ENCODE peak calls at places on chromosomes 7 and 10, in ten cellular contexts. B is cardiac muscle cell, T is lower lobe of right lung, G is left lung, Y is heart left ventricle, Z is bronchial epithelial cell, E is esophagus squamous epithelium, I is sigmoid colon, D is fibroblast of lung, O is stomach. W is an unnamed sample. For H3K27me3, the result is how much of the 10 kb centered on the place peaks cover.

GRCh38 chr7:148711191-148712102 is 12.7 kb downstream of the CUL1 start:
- DNase-seq in D (no peak), Y (no peak), I (no peak), E (no peak), B (no peak), Z (no peak), G (no peak), O (no peak), T (no peak), W (no peak)

GRCh38 chr10:93437000-93437945 is 44.9 kb downstream of the MYOF start:
- DNase-seq in Z (peak), G (peak), E (no peak), D (peak), B (peak), I (peak), O (peak), Y (peak), T (peak), W (peak)

GRCh38 chr10:123962756-123963469 is 71.3 kb upstream of the CPXM2 start:
- DNase-seq in O (no peak), Z (no peak), I (peak), Y (no peak), T (no peak), B (no peak), G (no peak), E (no peak), D (no peak), W (no peak)

GRCh38 chr10:13707156-13707881 is 120.6 kb downstream of the PRPF18 start:
- DNase-seq in B (peak), T (peak), D (peak), Z (peak), Y (peak), I (peak), G (peak), O (peak), E (no peak), W (peak)

GRCh38 chr7:139930286-139930965 is 101.4 kb downstream of the TBXAS1 start:
- DNase-seq in I (no peak), G (no peak), T (no peak), B (no peak), O (no peak), D (no peak), Z (no peak), Y (no peak), E (no peak), W (no peak)

GRCh38 chr7:44969701-44970494 is 8.9 kb downstream of the MYO1G start:
- DNase-seq in O (no peak), T (no peak), B (no peak), E (no peak), I (peak), Z (no peak), G (no peak), D (no peak), Y (no peak), W (no peak)

GRCh38 chr10:98361131-98361633 is 53.8 kb downstream of the PYROXD2 start:
- DNase-seq in T (peak), G (peak), B (peak), D (peak), O (peak), Y (peak), Z (peak), E (peak), I (peak), W (peak)

GRCh38 chr7:6278749-6279310 is 6.4 kb upstream of the CYTH3 start:
- DNase-seq in O (no peak), Y (no peak), T (no peak), G (no peak), D (peak), B (no peak), Z (no peak), I (peak), E (no peak), W (no peak)

GRCh38 chr10:122010405-122011050 is 21.6 kb downstream of the TACC2 start:
- DNase-seq in G (no peak), E (no peak), D (peak), B (peak), I (no peak), Z (no peak), Y (no peak), O (no peak), T (no peak), W (no peak)

GRCh38 chr10:43197834-43198681 is 59.8 kb downstream of the CSGALNACT2 start:
- DNase-seq in E (no peak), G (peak), T (peak), Y (no peak), I (peak), O (peak), D (no peak), Z (no peak), B (peak), W (no peak)

GRCh38 chr7:125924037-125924436 is 994.4 kb upstream of the POT1 start:
- DNase-seq in G (no peak), E (no peak), O (no peak), Z (no peak), Y (no peak), D (no peak), B (no peak), T (no peak), I (no peak), W (no peak)

GRCh38 chr7:134355925-134356324 is 39.2 kb upstream of the SLC35B4 start:
- DNase-seq in O (peak), Y (peak), T (peak), Z (no peak), G (peak), I (no peak), D (peak), B (peak), E (no peak), W (peak)

GRCh38 chr10:84140036-84140379 is 699 bp downstream of the GHITM start:
- DNase-seq in G (peak), I (no peak), D (peak), Z (no peak), T (no peak), O (no peak), Y (no peak), B (peak), E (no peak), W (no peak)

GRCh38 chr7:69088185-69088584 is 510.1 kb upstream of the AUTS2 start:
- DNase-seq in O (no peak), I (no peak), E (no peak), Z (no peak), G (no peak), Y (no peak), B (no peak), D (no peak), T (no peak), W (no peak)

GRCh38 chr10:74824184-74825032 is 2.0 kb upstream of the KAT6B start:
- DNase-seq in Y (no peak), O (no peak), D (peak), Z (no peak), T (no peak), B (peak), G (no peak), I (no peak), E (no peak), W (peak)

GRCh38 chr10:126576336-126576735 is 94.2 kb downstream of the C10orf90 start:
- DNase-seq in O (no peak), T (no peak), Y (no peak), D (peak), G (no peak), Z (peak), E (no peak), B (peak), I (no peak), W (no peak)

GRCh38 chr10:35322636-35323035 is 13.7 kb upstream of the CCNY start:
- DNase-seq in E (no peak), Y (no peak), D (no peak), Z (no peak), I (no peak), T (no peak), O (no peak), B (no peak), G (no peak), W (no peak)

GRCh38 chr10:131819241-131820072 is 81.4 kb upstream of the PPP2R2D start:
- DNase-seq in E (no peak), G (peak), D (no peak), Z (no peak), O (peak), I (no peak), Y (no peak), B (no peak), T (peak), W (no peak)

GRCh38 chr10:72072639-72073038 is 15.7 kb downstream of the SPOCK2 start:
- DNase-seq in E (no peak), D (no peak), Z (no peak), Y (no peak), O (no peak), I (no peak), B (no peak), T (peak), G (no peak), W (no peak)

GRCh38 chr7:70116867-70117266 is 518.6 kb downstream of the AUTS2 start:
- DNase-seq in O (no peak), Z (no peak), Y (no peak), G (no peak), E (no peak), T (no peak), I (no peak), D (no peak), B (no peak), W (no peak)

GRCh38 chr10:72261323-72262018 is 12.3 kb upstream of the DDIT4 start:
- DNase-seq in E (no peak), I (no peak), B (no peak), G (no peak), O (peak), T (no peak), Z (peak), D (no peak), Y (no peak), W (no peak)

GRCh38 chr7:85564861-85565630 is 378.2 kb upstream of the SEMA3D start:
- DNase-seq in G (no peak), Z (no peak), D (peak), I (no peak), Y (no peak), B (peak), T (no peak), O (no peak), E (no peak), W (no peak)

GRCh38 chr10:101687088-101687487 is 7.9 kb downstream of the FBXW4 start:
- DNase-seq in I (no peak), Y (no peak), B (no peak), O (no peak), G (no peak), D (no peak), T (no peak), E (no peak), Z (no peak), W (no peak)

GRCh38 chr10:124389613-124390361 is 28.9 kb downstream of the OAT start:
- DNase-seq in I (peak), G (no peak), O (no peak), Y (no peak), T (no peak), Z (no peak), D (no peak), E (no peak), B (no peak), W (no peak)

GRCh38 chr10:92914478-92915066 is 66.3 kb downstream of the EXOC6 start:
- DNase-seq in E (no peak), O (peak), T (no peak), I (no peak), Y (peak), D (peak), Z (peak), G (no peak), B (peak), W (no peak)

GRCh38 chr10:113290137-113290536 is 262.7 kb upstream of the HABP2 start:
- DNase-seq in I (no peak), O (no peak), Z (no peak), E (no peak), D (no peak), G (no peak), B (no peak), Y (no peak), T (no peak), W (no peak)

GRCh38 chr10:94370501-94370900 is 7.8 kb upstream of the NOC3L start:
- DNase-seq in T (no peak), E (no peak), B (no peak), Y (no peak), G (no peak), O (no peak), D (no peak), I (no peak), Z (no peak), W (no peak)

GRCh38 chr10:122263971-122264370 is 7.1 kb upstream of the BTBD16 start:
- DNase-seq in Y (no peak), Z (peak), I (peak), T (no peak), G (no peak), O (no peak), D (peak), B (peak), E (no peak), W (no peak)

GRCh38 chr7:27154901-27155815 is 1.3 kb downstream of the HOXA7 start:
- DNase-seq in T (no peak), G (peak), E (no peak), D (no peak), B (no peak), Y (no peak), O (peak), I (peak), Z (peak), W (no peak)
- H3K27me3 ChIP-seq in T (half or more), G (half or more), E (under half), D (under half), B (half or more), Y (half or more), O (half or more), I (under half), Z (half or more), W (half or more)

GRCh38 chr10:78549536-78549935 is 515.9 kb downstream of the RPS24 start:
- DNase-seq in I (no peak), Z (no peak), G (no peak), T (no peak), Y (no peak), B (no peak), D (no peak), O (no peak), E (no peak), W (no peak)

GRCh38 chr10:78548369-78548985 is 514.8 kb downstream of the RPS24 start:
- DNase-seq in I (no peak), O (no peak), D (no peak), E (no peak), G (no peak), Z (no peak), B (no peak), T (no peak), Y (no peak), W (no peak)

GRCh38 chr10:78550716-78551115 is 517.1 kb downstream of the RPS24 start:
- DNase-seq in T (no peak), G (no peak), E (no peak), O (no peak), I (no peak), B (no peak), Y (no peak), D (no peak), Z (no peak), W (no peak)

GRCh38 chr10:78551184-78552005 is 517.4 kb upstream of the ZMIZ1 start:
- DNase-seq in T (no peak), O (no peak), D (no peak), G (no peak), Y (no peak), I (no peak), Z (no peak), B (no peak), E (no peak), W (no peak)

GRCh38 chr10:78550090-78550489 is 516.4 kb downstream of the RPS24 start:
- DNase-seq in Y (no peak), Z (no peak), T (no peak), G (no peak), E (no peak), O (no peak), I (no peak), B (no peak), D (no peak), W (no peak)
- H3K27me3 ChIP-seq in Y (under half), Z (under half), T (under half), G (under half), E (under half), O (under half), I (under half), B (under half), D (under half), W (under half)

GRCh38 chr7:8441602-8442294 is 8.3 kb downstream of the NXPH1 start:
- DNase-seq in O (no peak), G (no peak), D (no peak), E (no peak), T (no peak), Y (no peak), Z (no peak), B (no peak), I (no peak), W (no peak)

GRCh38 chr7:8442295-8442813 is 8.9 kb downstream of the NXPH1 start:
- DNase-seq in B (no peak), G (no peak), T (no peak), D (no peak), E (no peak), Y (no peak), O (no peak), Z (no peak), I (no peak), W (no peak)

GRCh38 chr7:8442814-8443304 is 9.4 kb downstream of the NXPH1 start:
- DNase-seq in B (peak), O (peak), D (peak), Y (peak), T (peak), G (peak), Z (peak), I (no peak), E (no peak), W (peak)

GRCh38 chr7:8441106-8441590 is 7.7 kb downstream of the NXPH1 start:
- DNase-seq in B (no peak), Z (no peak), G (no peak), Y (no peak), D (no peak), O (no peak), I (no peak), E (no peak), T (no peak), W (no peak)

GRCh38 chr7:8440670-8441069 is 7.3 kb downstream of the NXPH1 start:
- DNase-seq in T (no peak), O (no peak), G (no peak), Y (no peak), I (no peak), D (no peak), B (no peak), Z (no peak), E (no peak), W (no peak)
- H3K27me3 ChIP-seq in T (half or more), O (half or more), G (half or more), Y (half or more), I (under half), D (under half), B (half or more), Z (under half), E (under half), W (half or more)

GRCh38 chr10:104734408-104734807 is 93.3 kb downstream of the SORCS3 start:
- DNase-seq in E (no peak), I (no peak), Z (peak), B (no peak), G (no peak), Y (no peak), D (no peak), T (no peak), O (no peak), W (no peak)
- H3K27me3 ChIP-seq in E (under half), I (under half), Z (under half), B (under half), G (under half), Y (under half), D (under half), T (under half), O (under half), W (under half)

GRCh38 chr10:48792121-48792520 is 107.4 kb downstream of the WDFY4 start:
- DNase-seq in E (no peak), G (no peak), I (no peak), B (no peak), O (no peak), Y (no peak), D (no peak), T (no peak), Z (no peak), W (no peak)
- H3K27me3 ChIP-seq in E (under half), G (under half), I (under half), B (under half), O (under half), Y (under half), D (under half), T (under half), Z (under half), W (under half)

GRCh38 chr7:12947465-12947864 is 260.0 kb downstream of the ARL4A start:
- DNase-seq in O (no peak), Y (no peak), G (no peak), I (no peak), E (no peak), B (no peak), T (no peak), D (no peak), Z (no peak), W (no peak)
- H3K27me3 ChIP-seq in O (under half), Y (under half), G (under half), I (under half), E (under half), B (under half), T (under half), D (under half), Z (under half), W (under half)

GRCh38 chr10:103745264-103746247 is 109.8 kb downstream of the SH3PXD2A start:
- DNase-seq in T (no peak), B (no peak), E (no peak), I (no peak), G (no peak), O (no peak), D (no peak), Y (peak), Z (peak), W (no peak)
- H3K27me3 ChIP-seq in T (under half), B (under half), E (under half), I (under half), G (under half), O (under half), D (under half), Y (under half), Z (under half), W (under half)

DNA sequence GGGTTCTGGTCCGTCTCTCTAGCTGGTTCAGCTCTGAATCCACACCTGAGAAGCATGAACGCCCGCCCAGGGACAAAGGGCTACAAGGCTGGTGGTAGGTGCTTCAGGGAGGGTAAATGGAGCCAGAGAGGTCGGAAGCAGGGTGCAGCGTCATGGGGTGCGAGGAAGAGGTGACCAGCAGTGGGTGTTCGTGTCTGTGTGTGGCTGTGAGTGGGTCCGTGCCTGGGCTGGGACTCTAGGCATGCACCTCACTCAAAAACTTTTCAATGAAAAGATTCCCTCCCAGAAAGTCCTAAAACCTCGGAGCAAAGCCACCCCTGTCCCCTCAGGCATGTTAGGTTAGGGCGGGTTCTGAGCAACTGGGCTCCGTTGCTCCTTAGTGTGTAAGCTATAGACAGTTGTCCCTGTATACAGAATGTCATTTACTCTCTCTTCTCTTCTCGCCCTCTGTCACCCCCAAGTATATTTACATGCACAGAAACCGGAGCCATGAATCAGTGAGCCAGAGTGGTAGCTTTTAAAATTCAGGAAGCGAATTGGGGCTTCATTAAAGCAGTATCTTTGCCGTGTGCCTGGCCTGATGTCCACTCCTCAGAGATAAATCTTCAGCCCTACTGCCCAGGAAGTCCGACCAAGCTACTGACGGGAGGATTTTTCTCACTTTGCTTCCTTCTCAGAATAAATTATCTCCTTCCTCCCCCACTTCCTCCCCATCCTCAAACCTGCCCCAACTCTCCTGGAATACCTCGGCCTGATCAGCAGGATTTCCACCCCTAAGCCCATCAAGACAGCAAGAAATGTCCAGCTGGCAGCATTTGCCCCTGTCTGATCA is 12.2 kb upstream of the GATA3 start:
- DNase-seq in T (no peak), D (no peak), B (no peak), I (no peak), E (no peak), O (no peak), Y (no peak), Z (no peak), G (no peak), W (no peak)
- H3K27me3 ChIP-seq in T (half or more), D (half or more), B (half or more), I (half or more), E (under half), O (half or more), Y (half or more), Z (half or more), G (half or more), W (half or more)

DNA sequence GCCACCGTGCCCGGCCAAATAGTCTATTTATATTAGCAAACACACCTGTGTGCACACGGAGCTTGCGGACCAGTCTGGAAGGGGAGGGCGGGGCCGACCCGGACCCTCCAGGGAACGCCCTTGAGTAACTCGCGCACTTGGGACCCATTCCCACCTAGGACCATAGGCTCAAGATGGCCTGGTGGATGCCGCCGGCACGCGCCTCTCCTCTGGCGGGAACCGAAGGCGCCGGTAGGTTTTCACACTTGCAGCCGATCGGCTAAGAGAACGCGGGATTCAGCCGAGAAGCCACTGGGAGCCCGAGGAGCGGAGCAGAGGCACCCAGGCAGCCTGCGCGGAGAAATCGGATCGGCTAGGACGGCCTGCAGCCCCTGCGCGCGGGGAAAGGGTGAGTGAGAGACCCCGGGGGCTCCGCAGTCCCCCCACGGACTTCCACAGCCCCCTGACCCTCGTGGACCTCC is 18.9 kb downstream of the IFT22 start:
- DNase-seq in O (no peak), B (peak), E (no peak), G (no peak), Y (no peak), I (no peak), T (no peak), Z (no peak), D (no peak), W (no peak)
- H3K27me3 ChIP-seq in O (half or more), B (half or more), E (under half), G (half or more), Y (half or more), I (under half), T (half or more), Z (under half), D (under half), W (half or more)

W was measured in left ventricle myocardium inferior.